ENCODE peak calls at places on chromosomes 1 and 21, in eight cellular contexts. One of them, this sample, is unnamed.

GRCh38 chr1:161382214-161383019 is 14.7 kb upstream of the CFAP126 start:
- DNase-seq in AG09309: no peak
- DNase-seq in putamen: peak
- DNase-seq in lung: no peak
- DNase-seq in stimulated activated naive CD4-positive, alpha-beta T cell treated with Interleukin-2 at 50 U/mL for 16 hours: no peak
- DNase-seq in foreskin keratinocyte: peak
- DNase-seq in endothelial cell: no peak
- DNase-seq in cerebellar cortex: peak
- DNase-seq in this sample: peak

GRCh38 chr1:224205438-224205840 is 22.4 kb downstream of the DEGS1 start:
- DNase-seq in AG09309: peak
- DNase-seq in endothelial cell: no peak
- DNase-seq in cerebellar cortex: no peak
- DNase-seq in lung: no peak
- DNase-seq in foreskin keratinocyte: peak
- DNase-seq in putamen: no peak
- DNase-seq in stimulated activated naive CD4-positive, alpha-beta T cell treated with Interleukin-2 at 50 U/mL for 16 hours: peak
- DNase-seq in this sample: no peak

GRCh38 chr1:30411206-30411605 is 312.2 kb downstream of the MATN1 start:
- DNase-seq in stimulated activated naive CD4-positive, alpha-beta T cell treated with Interleukin-2 at 50 U/mL for 16 hours: no peak
- DNase-seq in endothelial cell: peak
- DNase-seq in lung: peak
- DNase-seq in putamen: no peak
- DNase-seq in foreskin keratinocyte: no peak
- DNase-seq in AG09309: no peak
- DNase-seq in cerebellar cortex: no peak
- DNase-seq in this sample: no peak

GRCh38 chr1:177384461-177384860 is 213.7 kb downstream of the BRINP2 start:
- DNase-seq in stimulated activated naive CD4-positive, alpha-beta T cell treated with Interleukin-2 at 50 U/mL for 16 hours: no peak
- DNase-seq in endothelial cell: no peak
- DNase-seq in cerebellar cortex: no peak
- DNase-seq in putamen: no peak
- DNase-seq in AG09309: no peak
- DNase-seq in lung: no peak
- DNase-seq in foreskin keratinocyte: peak
- DNase-seq in this sample: no peak

GRCh38 chr1:154735801-154736163 is 127.8 kb upstream of the ADAR start:
- DNase-seq in endothelial cell: no peak
- DNase-seq in putamen: no peak
- DNase-seq in cerebellar cortex: no peak
- DNase-seq in stimulated activated naive CD4-positive, alpha-beta T cell treated with Interleukin-2 at 50 U/mL for 16 hours: no peak
- DNase-seq in foreskin keratinocyte: no peak
- DNase-seq in lung: no peak
- DNase-seq in AG09309: no peak
- DNase-seq in this sample: no peak

GRCh38 chr1:100791586-100791985 is 72.0 kb downstream of the VCAM1 start:
- DNase-seq in putamen: no peak
- DNase-seq in endothelial cell: no peak
- DNase-seq in foreskin keratinocyte: no peak
- DNase-seq in AG09309: no peak
- DNase-seq in cerebellar cortex: no peak
- DNase-seq in lung: no peak
- DNase-seq in stimulated activated naive CD4-positive, alpha-beta T cell treated with Interleukin-2 at 50 U/mL for 16 hours: no peak
- DNase-seq in this sample: no peak

GRCh38 chr1:228162286-228163003 is 3.2 kb upstream of the IBA57 start:
- DNase-seq in lung: no peak
- DNase-seq in AG09309: no peak
- DNase-seq in endothelial cell: no peak
- DNase-seq in stimulated activated naive CD4-positive, alpha-beta T cell treated with Interleukin-2 at 50 U/mL for 16 hours: no peak
- DNase-seq in foreskin keratinocyte: peak
- DNase-seq in cerebellar cortex: no peak
- DNase-seq in putamen: no peak
- DNase-seq in this sample: no peak

GRCh38 chr21:14736672-14737071 is 190.6 kb upstream of the SAMSN1 start:
- DNase-seq in cerebellar cortex: no peak
- DNase-seq in lung: no peak
- DNase-seq in foreskin keratinocyte: no peak
- DNase-seq in AG09309: no peak
- DNase-seq in putamen: no peak
- DNase-seq in stimulated activated naive CD4-positive, alpha-beta T cell treated with Interleukin-2 at 50 U/mL for 16 hours: no peak
- DNase-seq in endothelial cell: no peak
- DNase-seq in this sample: no peak

This sample was measured in cerebellum.